ENCODE peak calls at places on chromosomes 3 and 15, in five cellular contexts. One of them, this sample, is unnamed.

GRCh38 chr15:66901336-66902100 is 163.9 kb upstream of the SMAD3 start:
- DNase-seq in GM12878: no peak
- DNase-seq in HCT116: no peak
- DNase-seq in HepG2: no peak
- DNase-seq in H1: no peak
- DNase-seq in this sample: no peak

GRCh38 chr15:43930079-43930478 is 103.3 kb downstream of the WDR76 start:
- DNase-seq in GM12878: no peak
- DNase-seq in H1: peak
- DNase-seq in HepG2: no peak
- DNase-seq in HCT116: no peak
- DNase-seq in this sample: peak

GRCh38 chr15:56327721-56328502 is 37.3 kb upstream of the TEX9 start:
- DNase-seq in HCT116: no peak
- DNase-seq in HepG2: no peak
- DNase-seq in GM12878: no peak
- DNase-seq in H1: no peak
- DNase-seq in this sample: no peak

GRCh38 chr3:155572085-155572484 is 172.8 kb downstream of the PLCH1 start:
- DNase-seq in HCT116: no peak
- DNase-seq in HepG2: no peak
- DNase-seq in GM12878: no peak
- DNase-seq in H1: no peak
- DNase-seq in this sample: no peak

GRCh38 chr3:123155471-123156011 is 46.2 kb upstream of the SEC22A start:
- DNase-seq in HCT116: no peak
- DNase-seq in H1: no peak
- DNase-seq in HepG2: no peak
- DNase-seq in GM12878: no peak
- DNase-seq in this sample: no peak

GRCh38 chr15:44489464-44489863 is 47.5 kb upstream of the EIF3J start:
- DNase-seq in H1: no peak
- DNase-seq in HepG2: peak
- DNase-seq in GM12878: no peak
- DNase-seq in HCT116: peak
- DNase-seq in this sample: no peak

GRCh38 chr3:162702768-162703385 is 1206.3 kb downstream of the OTOL1 start:
- DNase-seq in HepG2: no peak
- DNase-seq in HCT116: no peak
- DNase-seq in GM12878: no peak
- DNase-seq in H1: no peak
- DNase-seq in this sample: no peak

GRCh38 chr3:54882114-54882833 is 45.6 kb downstream of the LRTM1 start:
- DNase-seq in HepG2: no peak
- DNase-seq in HCT116: no peak
- DNase-seq in GM12878: no peak
- DNase-seq in H1: no peak
- DNase-seq in this sample: no peak

GRCh38 chr3:123750659-123751420 is 133.3 kb downstream of the MYLK start:
- DNase-seq in GM12878: no peak
- DNase-seq in HCT116: peak
- DNase-seq in HepG2: peak
- DNase-seq in H1: no peak
- DNase-seq in this sample: peak

GRCh38 chr3:51538115-51538458 is 432 bp upstream of the RAD54L2 start:
- DNase-seq in GM12878: no peak
- DNase-seq in HCT116: no peak
- DNase-seq in HepG2: no peak
- DNase-seq in H1: no peak
- DNase-seq in this sample: no peak

GRCh38 chr15:91271565-91272153 is 171.6 kb downstream of the SV2B start:
- DNase-seq in HCT116: peak
- DNase-seq in GM12878: peak
- DNase-seq in HepG2: peak
- DNase-seq in H1: no peak
- DNase-seq in this sample: peak

GRCh38 chr3:159950156-159950898 is 38.3 kb upstream of the IL12A start:
- DNase-seq in GM12878: peak
- DNase-seq in HCT116: no peak
- DNase-seq in HepG2: no peak
- DNase-seq in H1: no peak
- DNase-seq in this sample: no peak

GRCh38 chr15:42275780-42276395 is 2.7 kb upstream of the TMEM87A start:
- DNase-seq in HepG2: peak
- DNase-seq in GM12878: no peak
- DNase-seq in H1: no peak
- DNase-seq in HCT116: no peak
- DNase-seq in this sample: no peak

GRCh38 chr3:21750831-21751391 is at the start of gene ZNF385D:
- DNase-seq in HCT116: no peak
- DNase-seq in H1: peak
- DNase-seq in HepG2: no peak
- DNase-seq in GM12878: no peak
- DNase-seq in this sample: peak

GRCh38 chr3:73556520-73557371 is 68.0 kb downstream of the PDZRN3 start:
- DNase-seq in GM12878: no peak
- DNase-seq in H1: no peak
- DNase-seq in HepG2: no peak
- DNase-seq in HCT116: no peak
- DNase-seq in this sample: no peak

GRCh38 chr3:108130705-108131104 is 39.9 kb upstream of the CD47 start:
- DNase-seq in HepG2: no peak
- DNase-seq in H1: no peak
- DNase-seq in HCT116: no peak
- DNase-seq in GM12878: no peak
- DNase-seq in this sample: no peak

GRCh38 chr3:196757876-196758739 is 18.5 kb downstream of the PAK2 start:
- DNase-seq in HCT116: no peak
- DNase-seq in GM12878: no peak
- DNase-seq in H1: no peak
- DNase-seq in HepG2: no peak
- DNase-seq in this sample: no peak

GRCh38 chr3:126137490-126138130 is 42.8 kb downstream of the ALDH1L1 start:
- DNase-seq in GM12878: no peak
- DNase-seq in H1: no peak
- DNase-seq in HCT116: no peak
- DNase-seq in HepG2: no peak
- DNase-seq in this sample: no peak

GRCh38 chr3:7978104-7978457 is 523.5 kb upstream of the LMCD1 start:
- DNase-seq in HepG2: no peak
- DNase-seq in GM12878: no peak
- DNase-seq in HCT116: no peak
- DNase-seq in H1: no peak
- DNase-seq in this sample: no peak

GRCh38 chr15:101549647-101550046 is 60.1 kb upstream of the PCSK6 start:
- DNase-seq in H1: no peak
- DNase-seq in GM12878: no peak
- DNase-seq in HCT116: no peak
- DNase-seq in HepG2: no peak
- DNase-seq in this sample: no peak

GRCh38 chr3:48558446-48559134 is 2.0 kb upstream of the PFKFB4 start:
- DNase-seq in HepG2: no peak
- DNase-seq in H1: no peak
- DNase-seq in HCT116: no peak
- DNase-seq in GM12878: no peak
- DNase-seq in this sample: no peak

GRCh38 chr3:158918008-158918407 is 116.2 kb downstream of the MFSD1 start:
- DNase-seq in H1: peak
- DNase-seq in GM12878: no peak
- DNase-seq in HCT116: peak
- DNase-seq in HepG2: peak
- DNase-seq in this sample: peak

GRCh38 chr3:58532794-58533220 is 4.2 kb downstream of the ACOX2 start:
- DNase-seq in HepG2: peak
- DNase-seq in HCT116: peak
- DNase-seq in H1: peak
- DNase-seq in GM12878: peak
- DNase-seq in this sample: peak

GRCh38 chr15:90291679-90292356 is 26.3 kb downstream of the NGRN start:
- DNase-seq in GM12878: no peak
- DNase-seq in HCT116: peak
- DNase-seq in H1: no peak
- DNase-seq in HepG2: peak
- DNase-seq in this sample: no peak

GRCh38 chr3:85483986-85484385 is 525.2 kb downstream of the CADM2 start:
- DNase-seq in H1: no peak
- DNase-seq in GM12878: no peak
- DNase-seq in HepG2: no peak
- DNase-seq in HCT116: no peak
- DNase-seq in this sample: no peak

GRCh38 chr3:43031490-43032216 is 52.5 kb downstream of the GASK1A start:
- DNase-seq in HCT116: no peak
- DNase-seq in HepG2: no peak
- DNase-seq in H1: no peak
- DNase-seq in GM12878: no peak
- DNase-seq in this sample: no peak

GRCh38 chr3:12591997-12592715 is 35.3 kb downstream of the MKRN2 start:
- DNase-seq in HepG2: no peak
- DNase-seq in GM12878: no peak
- DNase-seq in H1: no peak
- DNase-seq in HCT116: no peak
- DNase-seq in this sample: no peak

GRCh38 chr3:36032180-36032895 is 348.0 kb upstream of the STAC start:
- DNase-seq in GM12878: no peak
- DNase-seq in HepG2: no peak
- DNase-seq in H1: no peak
- DNase-seq in HCT116: no peak
- DNase-seq in this sample: no peak

DNA sequence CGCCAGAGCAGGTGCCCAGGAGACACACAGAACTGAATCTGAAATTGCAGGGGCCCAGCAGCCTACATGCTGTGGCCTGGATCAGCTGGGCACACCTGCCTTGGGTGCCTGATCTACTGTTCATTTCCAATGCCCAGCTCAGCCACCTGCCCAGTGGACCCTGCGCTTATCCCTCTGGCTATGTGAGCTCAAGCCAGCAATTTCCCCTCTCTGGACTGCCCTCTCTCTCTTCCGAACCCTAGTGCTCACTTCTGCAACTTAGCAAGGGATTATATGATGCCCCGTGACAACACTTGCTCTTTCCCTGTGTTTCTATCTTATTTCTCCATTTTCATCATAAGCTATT is 276.0 kb downstream of the UACA start:
- DNase-seq in GM12878: no peak
- DNase-seq in HepG2: no peak
- DNase-seq in HCT116: no peak
- DNase-seq in H1: no peak
- DNase-seq in this sample: no peak
- H3K9ac ChIP-seq in GM12878: no peak
- H3K9ac ChIP-seq in HepG2: no peak
- H3K9ac ChIP-seq in HCT116: no peak
- H3K9ac ChIP-seq in H1: no peak
- H3K9ac ChIP-seq in this sample: no peak

GRCh38 chr15:52912172-52912571 is 122.0 kb upstream of the ONECUT1 start:
- DNase-seq in HepG2: no peak
- DNase-seq in H1: no peak
- DNase-seq in GM12878: no peak
- DNase-seq in HCT116: no peak
- DNase-seq in this sample: peak
- TF ChIP-seq ZNF274 in HepG2: no peak
- TF ChIP-seq ZNF274 in H1: no peak
- TF ChIP-seq ZNF274 in GM12878: no peak
- TF ChIP-seq ZNF274 in HCT116: no peak
- TF ChIP-seq ZNF274 in this sample: no peak

DNA sequence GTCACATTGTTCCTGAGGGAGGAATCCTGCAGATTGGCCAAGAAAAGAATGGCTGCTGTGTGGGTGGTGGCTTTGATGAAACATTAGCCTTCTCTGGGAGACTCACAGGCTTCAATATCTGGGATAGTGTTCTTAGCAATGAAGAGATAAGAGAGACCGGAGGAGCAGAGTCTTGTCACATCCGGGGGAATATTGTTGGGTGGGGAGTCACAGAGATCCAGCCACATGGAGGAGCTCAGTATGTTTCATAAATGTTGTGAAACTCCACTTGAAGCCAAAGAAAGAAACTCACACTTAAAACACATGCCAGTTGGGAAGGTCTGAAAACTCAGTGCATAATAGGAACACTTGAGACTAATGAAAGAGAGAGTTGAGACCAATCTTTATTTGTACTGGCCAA is 6.1 kb downstream of the PTX3 start:
- DNase-seq in HepG2: no peak
- DNase-seq in H1: no peak
- DNase-seq in HCT116: no peak
- DNase-seq in GM12878: no peak
- DNase-seq in this sample: no peak
- TF ChIP-seq YY1 in HepG2: no peak
- TF ChIP-seq YY1 in H1: no peak
- TF ChIP-seq YY1 in HCT116: no peak
- TF ChIP-seq YY1 in GM12878: no peak
- TF ChIP-seq YY1 in this sample: no peak

GRCh38 chr15:30992465-30992864 is 1.0 kb upstream of the MTMR10 start:
- DNase-seq in GM12878: no peak
- DNase-seq in H1: no peak
- DNase-seq in HepG2: peak
- DNase-seq in HCT116: no peak
- DNase-seq in this sample: no peak
- H3K9ac ChIP-seq in GM12878: peak
- H3K9ac ChIP-seq in H1: no peak
- H3K9ac ChIP-seq in HepG2: peak
- H3K9ac ChIP-seq in HCT116: peak
- H3K9ac ChIP-seq in this sample: peak

This sample was measured in NT2/D1.